ENCODE peak calls at places on chromosomes 12 and 14, in seven cellular contexts. One of them, this sample, is unnamed.

GRCh38 chr14:41922014-41922413 is 315.3 kb downstream of the LRFN5 start:
- DNase-seq in body of pancreas: no peak
- DNase-seq in CD4-positive, alpha-beta T cell: no peak
- DNase-seq in GM13976: no peak
- DNase-seq in AG04450: no peak
- DNase-seq in esophagus muscularis mucosa: no peak
- DNase-seq in left ventricle myocardium inferior: no peak
- DNase-seq in this sample: no peak

GRCh38 chr14:36976571-36977023 is 195.8 kb downstream of the SLC25A21 start:
- DNase-seq in body of pancreas: no peak
- DNase-seq in CD4-positive, alpha-beta T cell: no peak
- DNase-seq in GM13976: no peak
- DNase-seq in AG04450: no peak
- DNase-seq in esophagus muscularis mucosa: no peak
- DNase-seq in left ventricle myocardium inferior: no peak
- DNase-seq in this sample: no peak

GRCh38 chr12:8696402-8697100 is 1.2 kb upstream of the RIMKLB start:
- DNase-seq in body of pancreas: no peak
- DNase-seq in CD4-positive, alpha-beta T cell: no peak
- DNase-seq in GM13976: no peak
- DNase-seq in AG04450: no peak
- DNase-seq in esophagus muscularis mucosa: no peak
- DNase-seq in left ventricle myocardium inferior: no peak
- DNase-seq in this sample: no peak

GRCh38 chr14:93005135-93005813 is 82.3 kb downstream of the CHGA start:
- DNase-seq in body of pancreas: peak; percentile 66
- DNase-seq in CD4-positive, alpha-beta T cell: no peak
- DNase-seq in GM13976: no peak
- DNase-seq in AG04450: no peak
- DNase-seq in esophagus muscularis mucosa: no peak
- DNase-seq in left ventricle myocardium inferior: no peak
- DNase-seq in this sample: no peak

GRCh38 chr14:60094306-60094897 is 2.7 kb downstream of the PCNX4 start:
- DNase-seq in body of pancreas: no peak
- DNase-seq in CD4-positive, alpha-beta T cell: no peak
- DNase-seq in GM13976: no peak
- DNase-seq in AG04450: no peak
- DNase-seq in esophagus muscularis mucosa: no peak
- DNase-seq in left ventricle myocardium inferior: no peak
- DNase-seq in this sample: no peak

GRCh38 chr12:19804737-19805136 is 365.4 kb downstream of the AEBP2 start:
- DNase-seq in body of pancreas: no peak
- DNase-seq in CD4-positive, alpha-beta T cell: no peak
- DNase-seq in GM13976: no peak
- DNase-seq in AG04450: no peak
- DNase-seq in esophagus muscularis mucosa: no peak
- DNase-seq in left ventricle myocardium inferior: no peak
- DNase-seq in this sample: no peak

GRCh38 chr12:47190271-47190750 is 110.6 kb upstream of the AMIGO2 start:
- DNase-seq in body of pancreas: no peak
- DNase-seq in CD4-positive, alpha-beta T cell: no peak
- DNase-seq in GM13976: no peak
- DNase-seq in AG04450: peak; percentile 26
- DNase-seq in esophagus muscularis mucosa: no peak
- DNase-seq in left ventricle myocardium inferior: no peak
- DNase-seq in this sample: no peak

GRCh38 chr12:98686603-98687002 is 41.5 kb downstream of the APAF1 start:
- DNase-seq in body of pancreas: no peak
- DNase-seq in CD4-positive, alpha-beta T cell: no peak
- DNase-seq in GM13976: no peak
- DNase-seq in AG04450: no peak
- DNase-seq in esophagus muscularis mucosa: no peak
- DNase-seq in left ventricle myocardium inferior: no peak
- DNase-seq in this sample: no peak

GRCh38 chr12:14157129-14157747 is 175.8 kb upstream of the GRIN2B start:
- DNase-seq in body of pancreas: no peak
- DNase-seq in CD4-positive, alpha-beta T cell: no peak
- DNase-seq in GM13976: peak; percentile 78
- DNase-seq in AG04450: no peak
- DNase-seq in esophagus muscularis mucosa: peak; percentile 79
- DNase-seq in left ventricle myocardium inferior: no peak
- DNase-seq in this sample: no peak

GRCh38 chr12:67276469-67276868 is 7.3 kb downstream of the CAND1 start:
- DNase-seq in body of pancreas: no peak
- DNase-seq in CD4-positive, alpha-beta T cell: no peak
- DNase-seq in GM13976: no peak
- DNase-seq in AG04450: no peak
- DNase-seq in esophagus muscularis mucosa: no peak
- DNase-seq in left ventricle myocardium inferior: no peak
- DNase-seq in this sample: no peak

GRCh38 chr12:99627459-99627858 is 20.1 kb upstream of the GARIN6 start:
- DNase-seq in body of pancreas: no peak
- DNase-seq in CD4-positive, alpha-beta T cell: no peak
- DNase-seq in GM13976: no peak
- DNase-seq in AG04450: no peak
- DNase-seq in esophagus muscularis mucosa: no peak
- DNase-seq in left ventricle myocardium inferior: no peak
- DNase-seq in this sample: no peak

GRCh38 chr12:54723653-54724256 is 75.6 kb upstream of the DCD start:
- DNase-seq in body of pancreas: no peak
- DNase-seq in CD4-positive, alpha-beta T cell: peak; percentile 8
- DNase-seq in GM13976: no peak
- DNase-seq in AG04450: no peak
- DNase-seq in esophagus muscularis mucosa: no peak
- DNase-seq in left ventricle myocardium inferior: no peak
- DNase-seq in this sample: no peak

GRCh38 chr12:62250671-62251608 is 9.3 kb upstream of the USP15 start:
- DNase-seq in body of pancreas: no peak
- DNase-seq in CD4-positive, alpha-beta T cell: no peak
- DNase-seq in GM13976: peak; percentile 37
- DNase-seq in AG04450: no peak
- DNase-seq in esophagus muscularis mucosa: no peak
- DNase-seq in left ventricle myocardium inferior: no peak
- DNase-seq in this sample: no peak

GRCh38 chr12:6817056-6817455 is 4.6 kb upstream of the GPR162 start:
- DNase-seq in body of pancreas: no peak
- DNase-seq in CD4-positive, alpha-beta T cell: no peak
- DNase-seq in GM13976: no peak
- DNase-seq in AG04450: no peak
- DNase-seq in esophagus muscularis mucosa: no peak
- DNase-seq in left ventricle myocardium inferior: no peak
- DNase-seq in this sample: no peak

GRCh38 chr12:111826982-111827381 is 15.0 kb upstream of the MAPKAPK5 start:
- DNase-seq in body of pancreas: no peak
- DNase-seq in CD4-positive, alpha-beta T cell: no peak
- DNase-seq in GM13976: no peak
- DNase-seq in AG04450: no peak
- DNase-seq in esophagus muscularis mucosa: no peak
- DNase-seq in left ventricle myocardium inferior: no peak
- DNase-seq in this sample: no peak

GRCh38 chr12:47270782-47271664 is 191.3 kb upstream of the AMIGO2 start:
- DNase-seq in body of pancreas: no peak
- DNase-seq in CD4-positive, alpha-beta T cell: no peak
- DNase-seq in GM13976: no peak
- DNase-seq in AG04450: no peak
- DNase-seq in esophagus muscularis mucosa: peak; percentile 75
- DNase-seq in left ventricle myocardium inferior: no peak
- DNase-seq in this sample: no peak

GRCh38 chr14:20679907-20680306 is 4.5 kb upstream of the RNASE4 start:
- DNase-seq in body of pancreas: no peak
- DNase-seq in CD4-positive, alpha-beta T cell: no peak
- DNase-seq in GM13976: peak; percentile 28
- DNase-seq in AG04450: no peak
- DNase-seq in esophagus muscularis mucosa: no peak
- DNase-seq in left ventricle myocardium inferior: no peak
- DNase-seq in this sample: no peak

GRCh38 chr12:50734409-50735263 is 29.3 kb upstream of the ATF1 start:
- DNase-seq in body of pancreas: no peak
- DNase-seq in CD4-positive, alpha-beta T cell: no peak
- DNase-seq in GM13976: peak; percentile 44
- DNase-seq in AG04450: no peak
- DNase-seq in esophagus muscularis mucosa: no peak
- DNase-seq in left ventricle myocardium inferior: no peak
- DNase-seq in this sample: no peak

GRCh38 chr14:96470331-96470730 is 31.9 kb upstream of the PAPOLA start:
- DNase-seq in body of pancreas: no peak
- DNase-seq in CD4-positive, alpha-beta T cell: no peak
- DNase-seq in GM13976: no peak
- DNase-seq in AG04450: no peak
- DNase-seq in esophagus muscularis mucosa: no peak
- DNase-seq in left ventricle myocardium inferior: no peak
- DNase-seq in this sample: no peak

GRCh38 chr12:54689034-54689372 is 40.8 kb upstream of the DCD start:
- DNase-seq in body of pancreas: no peak
- DNase-seq in CD4-positive, alpha-beta T cell: no peak
- DNase-seq in GM13976: no peak
- DNase-seq in AG04450: no peak
- DNase-seq in esophagus muscularis mucosa: no peak
- DNase-seq in left ventricle myocardium inferior: no peak
- DNase-seq in this sample: no peak

GRCh38 chr12:87234898-87235297 is 794.3 kb downstream of the C12orf50 start:
- DNase-seq in body of pancreas: no peak
- DNase-seq in CD4-positive, alpha-beta T cell: no peak
- DNase-seq in GM13976: no peak
- DNase-seq in AG04450: no peak
- DNase-seq in esophagus muscularis mucosa: no peak
- DNase-seq in left ventricle myocardium inferior: no peak
- DNase-seq in this sample: no peak

GRCh38 chr12:52372216-52373154 is 5.2 kb upstream of the KRT85 start:
- DNase-seq in body of pancreas: peak; percentile 90
- DNase-seq in CD4-positive, alpha-beta T cell: peak; percentile 49
- DNase-seq in GM13976: peak; percentile 79
- DNase-seq in AG04450: peak; percentile 72
- DNase-seq in esophagus muscularis mucosa: peak; percentile 94
- DNase-seq in left ventricle myocardium inferior: peak; percentile 74
- DNase-seq in this sample: peak; percentile 66

GRCh38 chr14:59018978-59019377 is 169.5 kb upstream of the DAAM1 start:
- DNase-seq in body of pancreas: no peak
- DNase-seq in CD4-positive, alpha-beta T cell: no peak
- DNase-seq in GM13976: no peak
- DNase-seq in AG04450: no peak
- DNase-seq in esophagus muscularis mucosa: no peak
- DNase-seq in left ventricle myocardium inferior: no peak
- DNase-seq in this sample: no peak

GRCh38 chr12:11085419-11085818 is 6.7 kb downstream of the TAS2R43 start:
- DNase-seq in body of pancreas: no peak
- DNase-seq in CD4-positive, alpha-beta T cell: no peak
- DNase-seq in GM13976: peak; percentile 8
- DNase-seq in AG04450: no peak
- DNase-seq in esophagus muscularis mucosa: no peak
- DNase-seq in left ventricle myocardium inferior: no peak
- DNase-seq in this sample: no peak

DNA sequence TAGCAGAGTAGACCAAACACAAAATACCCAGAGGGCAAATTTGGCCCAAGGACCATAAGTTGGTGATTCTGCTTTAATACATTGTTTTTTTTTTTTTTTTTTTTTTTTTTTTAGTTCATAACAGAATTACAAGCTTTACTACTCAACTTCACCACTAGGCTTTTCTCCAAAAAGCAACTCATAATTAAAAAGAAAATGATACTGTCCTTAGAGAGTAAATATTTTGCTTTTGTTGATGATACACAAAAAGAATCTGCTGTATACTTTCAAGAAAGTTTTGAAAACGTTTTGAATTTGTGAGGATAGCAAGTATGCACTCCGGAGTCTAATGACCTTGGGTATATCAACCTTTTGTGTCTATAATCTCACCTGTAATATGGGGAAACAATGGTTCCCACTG is 68.9 kb upstream of the LMO3 start:
- DNase-seq in body of pancreas: no peak
- DNase-seq in CD4-positive, alpha-beta T cell: no peak
- DNase-seq in GM13976: no peak
- DNase-seq in AG04450: no peak
- DNase-seq in esophagus muscularis mucosa: no peak
- DNase-seq in left ventricle myocardium inferior: no peak
- DNase-seq in this sample: no peak
- TF ChIP-seq CTCF in body of pancreas: no peak
- TF ChIP-seq CTCF in CD4-positive, alpha-beta T cell: no peak
- TF ChIP-seq CTCF in GM13976: no peak
- TF ChIP-seq CTCF in AG04450: no peak
- TF ChIP-seq CTCF in esophagus muscularis mucosa: no peak
- TF ChIP-seq CTCF in left ventricle myocardium inferior: no peak
- TF ChIP-seq CTCF in this sample: no peak

DNA sequence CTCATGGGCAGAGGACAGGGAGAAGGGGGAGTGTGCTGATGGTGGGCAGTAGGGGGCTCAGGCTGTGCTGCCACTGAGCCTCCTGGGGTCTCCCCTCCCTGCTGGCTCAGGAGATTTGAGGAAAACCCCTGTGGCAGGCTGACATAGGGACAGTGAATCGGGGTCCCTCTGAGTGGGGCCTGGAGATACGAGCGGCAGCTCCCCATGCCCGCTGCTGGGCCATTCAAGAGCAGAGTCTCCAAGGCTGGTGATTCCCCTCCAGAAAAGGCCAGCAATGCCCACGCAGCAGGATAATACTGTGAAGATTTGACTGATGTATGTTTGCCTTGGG is 288.7 kb upstream of the SFSWAP start:
- DNase-seq in body of pancreas: no peak
- DNase-seq in CD4-positive, alpha-beta T cell: no peak
- DNase-seq in GM13976: no peak
- DNase-seq in AG04450: no peak
- DNase-seq in esophagus muscularis mucosa: no peak
- DNase-seq in left ventricle myocardium inferior: no peak
- DNase-seq in this sample: no peak
- TF ChIP-seq CTCF in body of pancreas: no peak
- TF ChIP-seq CTCF in CD4-positive, alpha-beta T cell: no peak
- TF ChIP-seq CTCF in GM13976: no peak
- TF ChIP-seq CTCF in AG04450: no peak
- TF ChIP-seq CTCF in esophagus muscularis mucosa: no peak
- TF ChIP-seq CTCF in left ventricle myocardium inferior: no peak
- TF ChIP-seq CTCF in this sample: no peak

DNA sequence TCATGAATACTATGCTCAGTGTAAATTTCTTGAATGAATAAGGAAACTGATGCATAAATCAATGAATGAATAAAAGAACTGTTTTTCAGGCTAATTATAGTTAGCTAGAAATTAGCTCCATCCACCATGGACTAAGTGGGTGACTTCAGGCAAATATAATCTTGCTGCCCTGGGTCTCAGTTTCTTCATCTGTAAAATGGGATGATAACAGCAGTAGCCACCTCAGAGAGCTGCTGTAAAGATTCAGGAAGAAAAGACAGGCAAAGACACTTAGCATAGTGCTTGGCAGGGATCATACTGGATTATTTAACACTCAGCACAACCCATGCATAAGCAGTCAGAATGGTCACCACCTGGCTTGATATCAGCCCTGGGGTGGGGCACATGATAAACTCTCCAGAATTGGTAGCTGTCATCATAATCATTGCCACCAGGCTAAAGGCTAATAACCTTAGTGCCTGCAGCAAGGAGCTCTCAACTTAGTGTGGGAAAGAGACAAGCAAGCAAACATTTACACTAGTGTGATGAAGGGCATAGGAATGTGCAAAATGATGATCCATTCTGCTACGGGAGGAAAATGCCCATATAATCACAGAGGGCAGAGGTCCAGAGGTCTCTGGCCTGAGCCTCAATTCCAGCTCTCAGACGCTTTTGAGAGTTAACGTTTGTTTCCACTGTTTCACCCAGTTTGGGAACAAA is 234.7 kb upstream of the TBX3 start:
- DNase-seq in body of pancreas: no peak
- DNase-seq in CD4-positive, alpha-beta T cell: no peak
- DNase-seq in GM13976: no peak
- DNase-seq in AG04450: no peak
- DNase-seq in esophagus muscularis mucosa: no peak
- DNase-seq in left ventricle myocardium inferior: no peak
- DNase-seq in this sample: no peak
- TF ChIP-seq CTCF in body of pancreas: no peak
- TF ChIP-seq CTCF in CD4-positive, alpha-beta T cell: no peak
- TF ChIP-seq CTCF in GM13976: no peak
- TF ChIP-seq CTCF in AG04450: no peak
- TF ChIP-seq CTCF in esophagus muscularis mucosa: no peak
- TF ChIP-seq CTCF in left ventricle myocardium inferior: no peak
- TF ChIP-seq CTCF in this sample: no peak

GRCh38 chr12:121610239-121611149 is 15.8 kb upstream of the ORAI1 start:
- DNase-seq in body of pancreas: no peak
- DNase-seq in CD4-positive, alpha-beta T cell: no peak
- DNase-seq in GM13976: peak; percentile 15
- DNase-seq in AG04450: no peak
- DNase-seq in esophagus muscularis mucosa: no peak
- DNase-seq in left ventricle myocardium inferior: no peak
- DNase-seq in this sample: no peak
- TF ChIP-seq CTCF in body of pancreas: no peak
- TF ChIP-seq CTCF in CD4-positive, alpha-beta T cell: no peak
- TF ChIP-seq CTCF in GM13976: no peak
- TF ChIP-seq CTCF in AG04450: no peak
- TF ChIP-seq CTCF in esophagus muscularis mucosa: no peak
- TF ChIP-seq CTCF in left ventricle myocardium inferior: no peak
- TF ChIP-seq CTCF in this sample: no peak

This sample was measured in omental fat pad.